ENCODE peak calls at places on chromosomes 3 and 15, in six cellular contexts. V, I, T, P, Q and L are unnamed samples.

GRCh38 chr15:78909791-78910228 is 35.0 kb downstream of the CTSH start:
- DNase-seq in I (no peak), Q (peak), P (peak), V (no peak), T (peak), L (no peak)

GRCh38 chr3:124526601-124527000 is 203.7 kb upstream of the UMPS start:
- DNase-seq in P (no peak), Q (no peak), I (no peak), T (no peak), V (no peak), L (no peak)

GRCh38 chr15:73928241-73928579 is 1.9 kb downstream of the LOXL1 start:
- DNase-seq in V (no peak), Q (no peak), T (no peak), I (no peak), P (no peak), L (no peak)

GRCh38 chr3:52783211-52783555 is 5.8 kb downstream of the ITIH1 start:
- DNase-seq in P (no peak), V (peak), T (no peak), I (no peak), Q (no peak), L (no peak)

GRCh38 chr15:91196768-91197167 is 96.7 kb downstream of the SV2B start:
- DNase-seq in I (no peak), T (no peak), V (no peak), P (no peak), Q (no peak), L (no peak)

GRCh38 chr3:154235330-154235729 is 89.0 kb downstream of the DHX36 start:
- DNase-seq in Q (no peak), V (no peak), I (no peak), P (no peak), T (no peak), L (no peak)

GRCh38 chr3:47722859-47723258 is 58.8 kb downstream of the SMARCC1 start:
- DNase-seq in I (no peak), P (no peak), T (no peak), V (no peak), Q (no peak), L (no peak)

GRCh38 chr3:16474920-16475319 is 38.6 kb downstream of the RFTN1 start:
- DNase-seq in P (no peak), I (no peak), Q (no peak), V (no peak), T (no peak), L (no peak)

GRCh38 chr3:134029734-134030381 is at the start of gene SLCO2A1:
- DNase-seq in T (peak), I (peak), Q (peak), V (peak), P (no peak), L (no peak)

GRCh38 chr15:58042006-58042405 is 23.5 kb downstream of the ALDH1A2 start:
- DNase-seq in I (no peak), V (no peak), P (no peak), T (no peak), Q (no peak), L (no peak)

GRCh38 chr15:58770519-58770856 is 614 bp upstream of the MINDY2 start:
- DNase-seq in Q (peak), T (peak), I (no peak), V (no peak), P (peak), L (no peak)

GRCh38 chr3:13851997-13852637 is 27.8 kb downstream of the WNT7A start:
- DNase-seq in I (no peak), V (no peak), Q (no peak), P (no peak), T (peak), L (no peak)

GRCh38 chr3:10023587-10024310 is 2.5 kb upstream of the FANCD2 start:
- DNase-seq in P (no peak), I (no peak), V (no peak), Q (peak), T (peak), L (no peak)

GRCh38 chr15:96273317-96274086 is 57.0 kb upstream of the NR2F2 start:
- DNase-seq in V (no peak), T (peak), I (no peak), P (no peak), Q (peak), L (no peak)

GRCh38 chr3:41893977-41894376 is 67.9 kb downstream of the ULK4 start:
- DNase-seq in P (peak), I (no peak), T (peak), Q (peak), V (no peak), L (no peak)

GRCh38 chr3:196181127-196181546 is 30.1 kb downstream of the ZDHHC19 start:
- DNase-seq in I (no peak), T (no peak), P (peak), Q (no peak), V (no peak), L (no peak)

GRCh38 chr15:96355561-96356129 is 25.1 kb downstream of the NR2F2 start:
- DNase-seq in V (no peak), Q (no peak), T (no peak), I (no peak), P (no peak), L (no peak)

GRCh38 chr3:186534113-186534669 is 10.0 kb downstream of the CRYGS start:
- DNase-seq in V (peak), Q (no peak), I (no peak), P (peak), T (no peak), L (peak)

GRCh38 chr3:114494498-114494897 is 200.7 kb downstream of the TIGIT start:
- DNase-seq in T (no peak), I (no peak), V (no peak), Q (no peak), P (no peak), L (no peak)

GRCh38 chr15:64443747-64444621 is 16.4 kb upstream of the ZNF609 start:
- DNase-seq in I (no peak), V (no peak), T (peak), Q (peak), P (no peak), L (no peak)

GRCh38 chr15:60235951-60236710 is 161.7 kb downstream of the ANXA2 start:
- DNase-seq in P (no peak), I (no peak), T (no peak), Q (no peak), V (no peak), L (no peak)

GRCh38 chr3:59690886-59691285 is 641.1 kb upstream of the CFAP20DC start:
- DNase-seq in T (no peak), Q (no peak), P (no peak), I (no peak), V (no peak), L (no peak)

GRCh38 chr15:51076898-51077564 is 17.7 kb downstream of the TNFAIP8L3 start:
- DNase-seq in T (no peak), P (no peak), V (no peak), Q (no peak), I (peak), L (no peak)

GRCh38 chr3:49616491-49616941 is 57.6 kb upstream of the APEH start:
- DNase-seq in T (no peak), Q (no peak), P (no peak), I (no peak), V (no peak), L (no peak)

GRCh38 chr3:153944084-153944483 is 177.1 kb upstream of the ARHGEF26 start:
- DNase-seq in I (no peak), V (no peak), T (no peak), Q (no peak), P (no peak), L (no peak)

GRCh38 chr3:12356175-12356574 is 67.3 kb downstream of the PPARG start:
- DNase-seq in T (no peak), P (no peak), I (no peak), V (no peak), Q (no peak), L (no peak)

GRCh38 chr15:66912001-66912400 is 153.4 kb upstream of the SMAD3 start:
- DNase-seq in P (no peak), V (no peak), Q (no peak), T (no peak), I (no peak), L (no peak)

GRCh38 chr15:85527907-85528306 is 147.5 kb downstream of the AKAP13 start:
- DNase-seq in T (peak), P (no peak), Q (no peak), I (no peak), V (no peak), L (no peak)

GRCh38 chr3:20161714-20162113 is 24.3 kb downstream of the SGO1 start:
- DNase-seq in P (no peak), T (no peak), I (no peak), Q (no peak), V (no peak), L (no peak)

GRCh38 chr15:85793641-85794597 is 806 bp downstream of the KLHL25 start:
- DNase-seq in Q (no peak), T (peak), V (peak), P (peak), I (peak), L (no peak)

GRCh38 chr3:115790759-115791158 is 167.4 kb downstream of the GAP43 start:
- DNase-seq in V (peak), I (no peak), T (peak), P (no peak), Q (peak), L (peak)

GRCh38 chr3:141530133-141530768 is 43.4 kb downstream of the RASA2 start:
- DNase-seq in I (no peak), V (no peak), P (no peak), T (peak), Q (no peak), L (peak)

GRCh38 chr3:177478170-177478859 is 281.0 kb upstream of the TBL1XR1 start:
- DNase-seq in P (no peak), V (no peak), Q (peak), T (peak), I (no peak), L (no peak)